ENCODE peak calls at places on chromosomes 6 and 20, in ten cellular contexts. P is right lobe of liver, X is gastrocnemius medialis, S is adrenal gland, N is esophagus squamous epithelium, M is body of pancreas, J is tibial nerve, K is prostate gland, Z is testis, H is stomach. G is an unnamed sample.

GRCh38 chr20:22555791-22556564 is 28.4 kb downstream of the FOXA2 start:
- DNase-seq in P (no peak), X (no peak), S (no peak), N (no peak), M (no peak), J (no peak), K (no peak), Z (no peak), H (no peak), G (no peak)

GRCh38 chr6:7463785-7464184 is 74.2 kb downstream of the RIOK1 start:
- DNase-seq in P (no peak), X (no peak), S (no peak), N (no peak), M (no peak), J (no peak), K (no peak), Z (no peak), H (no peak), G (no peak)

GRCh38 chr6:118787746-118788419 is 106.1 kb upstream of the ASF1A start:
- DNase-seq in P (no peak), X (no peak), S (peak; percentile 32), N (no peak), M (peak; percentile 23), J (peak; percentile 36), K (no peak), Z (no peak), H (no peak), G (no peak)

GRCh38 chr6:119476554-119476953 is 127.0 kb upstream of the MAN1A1 start:
- DNase-seq in P (no peak), X (no peak), S (no peak), N (no peak), M (no peak), J (no peak), K (no peak), Z (no peak), H (no peak), G (no peak)

GRCh38 chr6:30757261-30757935 is 13.1 kb upstream of the IER3 start:
- DNase-seq in P (no peak), X (no peak), S (no peak), N (no peak), M (no peak), J (no peak), K (no peak), Z (no peak), H (no peak), G (no peak)

GRCh38 chr6:148343028-148343374 is 363 bp downstream of the SASH1 start:
- DNase-seq in P (no peak), X (no peak), S (no peak), N (no peak), M (peak; percentile 11), J (no peak), K (peak; percentile 32), Z (peak; percentile 48), H (no peak), G (peak; percentile 30)

GRCh38 chr6:140061422-140062041 is 687.1 kb upstream of the CITED2 start:
- DNase-seq in P (no peak), X (no peak), S (no peak), N (no peak), M (no peak), J (no peak), K (no peak), Z (no peak), H (no peak), G (no peak)

GRCh38 chr6:5412017-5412416 is 150.7 kb downstream of the FARS2 start:
- DNase-seq in P (no peak), X (no peak), S (no peak), N (no peak), M (no peak), J (no peak), K (no peak), Z (no peak), H (no peak), G (no peak)

GRCh38 chr6:40723967-40724366 is 136.8 kb upstream of the LRFN2 start:
- DNase-seq in P (no peak), X (no peak), S (no peak), N (no peak), M (no peak), J (no peak), K (no peak), Z (no peak), H (no peak), G (no peak)

GRCh38 chr6:141264101-141264500 is 868.6 kb upstream of the GJE1 start:
- DNase-seq in P (no peak), X (no peak), S (no peak), N (no peak), M (no peak), J (no peak), K (no peak), Z (no peak), H (no peak), G (no peak)

DNA sequence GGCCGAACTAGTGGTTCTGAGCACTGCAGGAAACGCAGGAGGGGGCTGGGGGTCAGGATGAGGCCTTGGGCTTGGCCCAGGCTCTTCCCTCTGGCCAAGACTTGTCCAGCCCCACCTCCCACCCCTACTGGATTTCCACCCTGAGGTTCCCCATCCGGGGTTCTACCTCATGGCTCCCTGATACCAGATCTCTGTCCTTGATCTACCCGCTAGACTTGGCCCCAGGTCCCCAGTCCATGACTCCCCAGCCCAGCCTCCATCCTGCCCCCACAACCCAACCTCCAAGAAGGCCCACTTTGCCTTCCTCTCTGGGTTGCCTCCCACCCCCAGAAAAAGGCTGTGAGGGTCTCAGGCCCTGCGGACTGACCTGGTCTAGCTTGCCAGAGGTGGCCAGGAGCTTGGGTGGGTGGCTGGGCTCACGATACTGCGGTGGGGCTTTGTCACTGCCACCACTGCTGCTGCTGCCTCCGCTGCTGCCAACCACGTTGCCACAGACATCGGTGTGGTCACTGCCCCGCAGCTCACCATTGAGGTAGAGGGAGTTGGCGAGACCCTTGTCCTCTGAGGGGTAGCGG is 6.8 kb upstream of the FASTKD5 start:
- DNase-seq in P (no peak), X (no peak), S (no peak), N (no peak), M (no peak), J (no peak), K (no peak), Z (no peak), H (no peak), G (no peak)
- TF ChIP-seq POLR2A in P (no peak), X (no peak), S (no peak), N (no peak), M (no peak), J (no peak), K (no peak), Z (no peak), H (no peak), G (no peak)

DNA sequence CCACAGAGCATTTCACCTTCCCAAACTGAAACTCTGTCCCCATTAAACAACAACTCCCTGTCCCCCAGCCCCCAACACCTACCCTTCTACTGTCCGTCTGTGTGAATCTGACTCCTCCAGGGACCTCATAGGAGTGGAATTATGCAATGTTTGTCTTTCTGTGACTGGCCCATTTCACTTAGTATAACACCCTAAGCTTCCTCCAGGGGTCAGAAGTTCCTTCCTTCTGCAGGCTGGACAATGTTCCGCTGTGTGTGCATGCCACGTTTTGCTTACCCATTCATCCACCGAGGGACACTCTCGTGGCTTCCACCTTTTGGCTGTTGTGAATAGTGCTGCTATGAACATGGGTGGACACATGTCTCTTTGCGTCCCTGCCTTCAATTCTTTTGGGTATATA is 37.6 kb upstream of the MPC1 start:
- DNase-seq in P (no peak), X (no peak), S (no peak), N (no peak), M (no peak), J (no peak), K (no peak), Z (no peak), H (no peak), G (no peak)
- H3K27ac ChIP-seq in P (no peak overlapping the region), X (no peak overlapping the region), S (no peak overlapping the region), N (no peak overlapping the region), M (no peak overlapping the region), J (no peak overlapping the region), K (no peak overlapping the region), Z (no peak overlapping the region), H (no peak overlapping the region), G (no peak overlapping the region)

GRCh38 chr20:32943490-32944052 is 60.7 kb downstream of the SUN5 start:
- DNase-seq in P (no peak), X (no peak), S (no peak), N (no peak), M (no peak), J (no peak), K (no peak), Z (no peak), H (no peak), G (no peak)

GRCh38 chr20:32945710-32946221 is 58.5 kb downstream of the SUN5 start:
- DNase-seq in P (no peak), X (no peak), S (no peak), N (no peak), M (no peak), J (no peak), K (no peak), Z (no peak), H (no peak), G (no peak)

GRCh38 chr20:32941155-32941885 is 62.9 kb downstream of the SUN5 start:
- DNase-seq in P (no peak), X (no peak), S (no peak), N (no peak), M (no peak), J (no peak), K (no peak), Z (no peak), H (no peak), G (no peak)

GRCh38 chr20:32946629-32947028 is 57.6 kb downstream of the SUN5 start:
- DNase-seq in P (no peak), X (no peak), S (no peak), N (no peak), M (no peak), J (no peak), K (no peak), Z (no peak), H (no peak), G (no peak)
- TF ChIP-seq POLR2A in P (no peak), X (no peak), S (no peak), N (no peak), M (no peak), J (no peak), K (no peak), Z (no peak), H (no peak), G (no peak)

GRCh38 chr6:154337423-154338005 is 19.1 kb downstream of the IPCEF1 start:
- DNase-seq in P (no peak), X (no peak), S (no peak), N (no peak), M (no peak), J (no peak), K (no peak), Z (no peak), H (no peak), G (no peak)

GRCh38 chr6:154345811-154346210 is 10.8 kb downstream of the IPCEF1 start:
- DNase-seq in P (no peak), X (no peak), S (no peak), N (no peak), M (no peak), J (no peak), K (no peak), Z (no peak), H (no peak), G (no peak)

GRCh38 chr6:154343473-154344308 is 12.9 kb downstream of the IPCEF1 start:
- DNase-seq in P (no peak), X (no peak), S (peak; percentile 57), N (no peak), M (peak; percentile 88), J (no peak), K (peak; percentile 80), Z (peak; percentile 61), H (peak; percentile 81), G (no peak)

GRCh38 chr6:154341876-154342275 is 14.7 kb downstream of the IPCEF1 start:
- DNase-seq in P (no peak), X (no peak), S (no peak), N (no peak), M (no peak), J (no peak), K (no peak), Z (no peak), H (no peak), G (no peak)

GRCh38 chr6:154341326-154341725 is 15.3 kb downstream of the IPCEF1 start:
- DNase-seq in P (no peak), X (no peak), S (no peak), N (no peak), M (no peak), J (no peak), K (no peak), Z (no peak), H (no peak), G (no peak)
- H3K27ac ChIP-seq in P (no peak overlapping the region), X (no peak overlapping the region), S (no peak overlapping the region), N (no peak overlapping the region), M (no peak overlapping the region), J (no peak overlapping the region), K (no peak overlapping the region), Z (no peak overlapping the region), H (no peak overlapping the region), G (no peak overlapping the region)